ENCODE peak calls at places on chromosomes 1 and 21, in four cellular contexts. Q is GM12878; L is mucosa of descending colon; W is CD8-positive, alpha-beta T cell. E is an unnamed sample. For H3K9me3, the result is how much of the 10 kb centered on the place peaks cover.

GRCh38 chr1:56788588-56788987 is 30.6 kb downstream of the FYB2 start:
- DNase-seq in Q (no peak), L (peak), W (no peak), E (no peak)

GRCh38 chr1:203133969-203134725 is 6.6 kb downstream of the ADORA1 start:
- DNase-seq in Q (no peak), L (no peak), W (no peak), E (no peak)

GRCh38 chr1:99737016-99737415 is 29.4 kb downstream of the FRRS1 start:
- DNase-seq in Q (no peak), L (no peak), W (no peak), E (no peak)

GRCh38 chr1:221868894-221869293 is 127.0 kb upstream of the DUSP10 start:
- DNase-seq in Q (no peak), L (no peak), W (no peak), E (no peak)

GRCh38 chr1:225931270-225932129 is 7.5 kb upstream of the PYCR2 start:
- DNase-seq in Q (no peak), L (no peak), W (no peak), E (no peak)

GRCh38 chr1:201763439-201764140 is 65.4 kb upstream of the IPO9 start:
- DNase-seq in Q (no peak), L (no peak), W (no peak), E (no peak)

GRCh38 chr1:160807738-160808137 is 11.8 kb downstream of the LY9 start:
- DNase-seq in Q (no peak), L (no peak), W (no peak), E (no peak)

GRCh38 chr1:203325418-203326091 is 20.2 kb downstream of the BTG2 start:
- DNase-seq in Q (no peak), L (peak), W (peak), E (peak)

GRCh38 chr21:45530423-45531113 is 11.7 kb downstream of the SLC19A1 start:
- DNase-seq in Q (no peak), L (peak), W (no peak), E (no peak)

GRCh38 chr1:228375578-228376261 is 30.9 kb downstream of the TRIM11 start:
- DNase-seq in Q (no peak), L (peak), W (no peak), E (peak)

GRCh38 chr21:39849014-39849655 is 18.1 kb upstream of the PCP4 start:
- DNase-seq in Q (no peak), L (no peak), W (no peak), E (no peak)

GRCh38 chr1:234960722-234961467 is 167.7 kb downstream of the TOMM20 start:
- DNase-seq in Q (no peak), L (peak), W (no peak), E (no peak)

GRCh38 chr1:228930479-228930957 is 195.2 kb downstream of the RHOU start:
- DNase-seq in Q (no peak), L (peak), W (no peak), E (no peak)

GRCh38 chr1:174041369-174041768 is 19.2 kb upstream of the RC3H1 start:
- DNase-seq in Q (no peak), L (no peak), W (no peak), E (no peak)

GRCh38 chr21:37257526-37257966 is 9.6 kb downstream of the VPS26C start:
- DNase-seq in Q (no peak), L (peak), W (peak), E (peak)

GRCh38 chr1:16913616-16913865 is 8.2 kb upstream of the CROCC start:
- DNase-seq in Q (no peak), L (no peak), W (no peak), E (no peak)

GRCh38 chr1:91651671-91652071 is 151.0 kb downstream of the CDC7 start:
- DNase-seq in Q (no peak), L (no peak), W (no peak), E (no peak)

GRCh38 chr1:231605389-231606100 is 21.0 kb upstream of the DISC1 start:
- DNase-seq in Q (no peak), L (no peak), W (no peak), E (no peak)

GRCh38 chr1:243950166-243950565 is 100.1 kb upstream of the AKT3 start:
- DNase-seq in Q (no peak), L (no peak), W (no peak), E (no peak)

GRCh38 chr1:164559342-164560070 is 522 bp downstream of the PBX1 start:
- DNase-seq in Q (no peak), L (peak), W (no peak), E (no peak)

GRCh38 chr1:173168941-173169340 is 38.2 kb downstream of the TNFSF4 start:
- DNase-seq in Q (no peak), L (no peak), W (no peak), E (no peak)

GRCh38 chr1:155005076-155005971 is 2.7 kb downstream of the ZBTB7B start:
- DNase-seq in Q (no peak), L (peak), W (no peak), E (peak)

GRCh38 chr1:233647083-233647482 is 33.2 kb downstream of the KCNK1 start:
- DNase-seq in Q (no peak), L (no peak), W (no peak), E (no peak)

GRCh38 chr1:205969229-205969628 is 26.0 kb upstream of the SLC26A9 start:
- DNase-seq in Q (no peak), L (no peak), W (no peak), E (no peak)

GRCh38 chr1:193241132-193241827 is 54.9 kb upstream of the B3GALT2 start:
- DNase-seq in Q (no peak), L (no peak), W (no peak), E (no peak)

DNA sequence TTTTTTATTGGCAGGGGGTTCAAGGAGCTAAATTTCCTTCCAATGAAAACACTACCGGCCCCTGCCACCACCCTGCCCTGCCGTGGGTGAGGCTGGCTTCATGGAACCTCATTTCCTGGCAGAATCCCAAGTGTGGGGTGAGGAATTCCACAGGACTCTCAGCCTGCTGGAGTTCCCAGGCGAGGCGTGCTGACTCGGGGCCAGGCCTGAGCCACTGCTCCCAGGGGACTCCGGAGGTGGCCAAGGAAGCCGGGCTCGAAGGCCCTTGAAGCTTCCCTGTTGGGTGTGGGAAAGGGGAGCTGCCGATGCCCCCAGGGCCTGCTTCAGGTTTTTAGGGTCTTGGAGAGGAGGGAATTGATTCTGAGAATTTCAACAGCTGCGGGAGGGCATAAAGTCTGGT is 95.3 kb upstream of the ACTRT2 start:
- DNase-seq in Q (no peak), L (no peak), W (no peak), E (no peak)
- H3K9me3 ChIP-seq in Q (under half), L (under half), W (under half), E (under half)

GRCh38 chr1:152166966-152167365 is 7.9 kb upstream of the RPTN start:
- DNase-seq in Q (no peak), L (no peak), W (no peak), E (no peak)

GRCh38 chr1:152164542-152165136 is 5.6 kb upstream of the RPTN start:
- DNase-seq in Q (no peak), L (no peak), W (no peak), E (no peak)

GRCh38 chr1:152162826-152163463 is 3.9 kb upstream of the RPTN start:
- DNase-seq in Q (no peak), L (no peak), W (no peak), E (no peak)

GRCh38 chr1:152167835-152168534 is 9.0 kb upstream of the RPTN start:
- DNase-seq in Q (no peak), L (no peak), W (no peak), E (no peak)

GRCh38 chr1:152165291-152166077 is 6.5 kb upstream of the RPTN start:
- DNase-seq in Q (no peak), L (no peak), W (no peak), E (no peak)
- H3K9me3 ChIP-seq in Q (under half), L (under half), W (under half), E (under half)

DNA sequence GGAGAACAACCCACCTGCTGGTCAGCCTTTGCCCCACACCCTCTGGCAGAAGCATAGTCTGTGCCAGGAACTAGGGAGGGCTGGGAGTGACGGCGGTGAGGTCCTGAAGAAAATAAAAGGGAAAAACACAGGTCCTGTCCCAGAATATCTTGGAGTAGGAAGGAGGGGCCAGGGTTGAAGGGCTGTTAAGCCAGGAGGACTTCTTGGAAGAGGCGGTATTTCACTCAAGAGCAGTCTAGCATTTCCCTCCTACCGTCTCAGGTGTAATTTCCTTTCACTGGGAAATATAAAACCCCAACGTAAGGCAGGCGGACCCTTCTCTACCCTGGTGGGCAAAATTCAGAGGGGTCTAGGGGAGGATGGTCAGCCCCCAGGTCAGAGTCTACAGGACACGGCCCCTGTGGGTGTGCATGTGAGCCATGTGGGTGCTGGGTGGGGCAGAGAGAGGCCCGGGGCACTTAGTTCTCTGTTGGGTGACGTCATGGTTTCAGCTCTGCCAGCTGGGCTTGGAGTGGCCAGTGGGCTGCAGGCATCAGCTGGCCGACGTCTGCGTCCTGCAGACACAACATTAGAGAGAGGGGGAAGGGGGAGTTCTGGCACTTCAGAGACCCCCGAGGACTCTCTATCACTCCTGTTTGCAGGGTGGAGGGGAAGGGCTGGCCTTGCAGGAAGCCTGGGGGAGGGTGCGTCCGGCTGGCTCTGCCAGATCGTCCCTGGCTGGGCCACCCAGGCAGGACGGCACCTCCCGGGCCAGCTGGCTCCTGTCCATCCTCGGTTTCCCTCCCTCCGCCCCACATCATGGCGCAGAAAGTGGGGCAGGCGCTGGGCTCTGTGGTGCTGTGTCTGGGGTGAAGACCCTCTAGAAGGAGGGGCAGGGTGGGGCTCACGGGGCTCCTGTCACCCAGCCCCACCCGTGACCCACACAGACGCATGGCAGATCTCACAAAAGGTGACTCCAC is 73.0 kb upstream of the TTC34 start:
- DNase-seq in Q (no peak), L (no peak), W (no peak), E (no peak)
- H3K9me3 ChIP-seq in Q (under half), L (under half), W (under half), E (under half)

GRCh38 chr1:4460651-4461050 is 193.8 kb upstream of the AJAP1 start:
- DNase-seq in Q (no peak), L (no peak), W (no peak), E (no peak)
- H3K9me3 ChIP-seq in Q (under half), L (under half), W (under half), E (under half)

GRCh38 chr1:156598125-156598524 is 3.2 kb downstream of the GPATCH4 start:
- DNase-seq in Q (no peak), L (no peak), W (no peak), E (no peak)

GRCh38 chr1:156598731-156599432 is 2.4 kb downstream of the GPATCH4 start:
- DNase-seq in Q (no peak), L (no peak), W (no peak), E (no peak)

GRCh38 chr1:156600733-156601121 is 552 bp downstream of the GPATCH4 start:
- DNase-seq in Q (no peak), L (no peak), W (no peak), E (no peak)

GRCh38 chr1:156601122-156601830 is at the start of gene GPATCH4:
- DNase-seq in Q (no peak), L (peak), W (peak), E (peak)

DNA sequence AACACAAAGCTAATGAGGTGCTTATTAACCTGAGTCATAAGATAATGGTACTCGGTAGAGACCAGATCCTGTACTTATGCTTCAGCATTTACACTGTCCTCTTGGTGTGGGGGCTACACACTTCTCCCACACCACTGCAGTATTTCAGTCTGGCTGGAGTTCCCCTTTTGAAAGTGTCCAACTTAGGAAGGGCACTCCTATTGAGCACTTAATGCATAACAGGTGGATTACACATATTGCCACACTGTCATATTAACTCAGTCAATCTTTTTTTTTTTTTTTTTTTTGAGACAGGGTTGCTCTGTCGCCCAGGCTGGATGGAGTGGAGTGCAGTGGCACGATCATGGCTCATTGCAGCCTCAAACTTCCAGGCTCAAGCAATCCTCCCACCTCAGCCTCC is 1.5 kb downstream of the GPATCH4 start:
- DNase-seq in Q (no peak), L (no peak), W (no peak), E (peak)
- H3K9me3 ChIP-seq in Q (under half), L (under half), W (under half), E (under half)